ENCODE peak calls at places on chromosomes 13 and 19, in four cellular contexts. U is cardiac muscle cell, G is trophoblast cell, Z is ovary. N is an unnamed sample. For H3K4me1, the result is how much of the 10 kb centered on the place peaks cover.

GRCh38 chr19:11693505-11694499 is 44.9 kb downstream of the ZNF823 start:
- DNase-seq in U (peak), G (peak), Z (no peak), N (no peak)

GRCh38 chr13:98539655-98540054 is 37.3 kb downstream of the STK24 start:
- DNase-seq in U (no peak), G (no peak), Z (no peak), N (no peak)

GRCh38 chr19:43699506-43700367 is 16.1 kb upstream of the IRGC start:
- DNase-seq in U (peak), G (no peak), Z (peak), N (no peak)

GRCh38 chr13:21012211-21012610 is 49.2 kb downstream of the LATS2 start:
- DNase-seq in U (no peak), G (no peak), Z (no peak), N (no peak)

GRCh38 chr13:21637296-21637695 is 33.3 kb upstream of the MICU2 start:
- DNase-seq in U (no peak), G (no peak), Z (no peak), N (no peak)

GRCh38 chr19:6556480-6556879 is 25.7 kb downstream of the TNFSF9 start:
- DNase-seq in U (no peak), G (peak), Z (no peak), N (no peak)

GRCh38 chr19:10927691-10928562 is 512 bp downstream of the YIPF2 start:
- DNase-seq in U (no peak), G (no peak), Z (no peak), N (no peak)

GRCh38 chr13:65090191-65090590 is 2139.9 kb downstream of the PCDH9 start:
- DNase-seq in U (no peak), G (no peak), Z (no peak), N (no peak)

GRCh38 chr19:956747-957451 is 27.2 kb upstream of the WDR18 start:
- DNase-seq in U (peak), G (peak), Z (no peak), N (no peak)

GRCh38 chr13:22915442-22916082 is 265.2 kb upstream of the SGCG start:
- DNase-seq in U (peak), G (peak), Z (peak), N (no peak)

GRCh38 chr13:99179460-99179859 is 21.2 kb upstream of the UBAC2 start:
- DNase-seq in U (no peak), G (no peak), Z (no peak), N (no peak)

GRCh38 chr13:29411493-29411892 is 184.0 kb downstream of the SLC7A1 start:
- DNase-seq in U (no peak), G (no peak), Z (no peak), N (no peak)

DNA sequence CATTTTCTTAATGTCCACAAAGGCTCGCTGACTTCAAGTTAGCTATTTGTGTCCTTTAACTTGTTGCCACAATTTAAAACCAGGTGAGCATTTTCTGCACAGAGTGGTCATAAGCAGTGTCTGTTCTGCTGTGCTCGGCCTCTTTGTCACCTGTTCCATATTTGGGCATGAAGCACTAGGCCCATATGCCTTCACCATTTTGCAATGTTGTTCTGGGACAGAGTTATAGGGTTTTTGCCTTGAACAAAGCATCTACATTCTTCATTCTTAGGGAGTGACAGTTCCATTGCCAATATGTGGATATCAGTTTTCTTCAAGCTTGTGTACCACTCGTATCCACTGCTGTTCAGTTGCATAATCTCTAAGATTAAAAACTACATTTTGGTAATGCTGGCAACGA is 56.1 kb downstream of the LRCH1 start:
- DNase-seq in U (no peak), G (peak), Z (no peak), N (no peak)
- H3K4me1 ChIP-seq in U (under half), G (under half), Z (under half), N (under half)

DNA sequence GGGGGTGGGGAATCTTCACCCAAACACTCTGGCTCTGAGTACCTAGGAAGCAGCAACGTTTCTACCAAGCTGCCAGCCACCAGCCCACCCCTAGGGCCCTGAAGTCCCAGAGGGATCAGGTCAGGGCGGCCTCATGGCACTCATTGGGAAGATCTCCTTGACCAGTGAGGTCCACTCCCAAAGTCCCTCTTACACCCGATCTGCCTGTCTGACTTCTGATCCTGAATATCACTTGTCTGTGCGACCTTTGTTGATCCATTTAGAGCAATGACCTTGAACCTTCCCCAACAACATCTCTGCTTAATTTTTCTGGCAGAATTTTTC is 2.1 kb upstream of the GNA15 start:
- DNase-seq in U (no peak), G (no peak), Z (no peak), N (no peak)
- H3K4me1 ChIP-seq in U (under half), G (under half), Z (under half), N (under half)

DNA sequence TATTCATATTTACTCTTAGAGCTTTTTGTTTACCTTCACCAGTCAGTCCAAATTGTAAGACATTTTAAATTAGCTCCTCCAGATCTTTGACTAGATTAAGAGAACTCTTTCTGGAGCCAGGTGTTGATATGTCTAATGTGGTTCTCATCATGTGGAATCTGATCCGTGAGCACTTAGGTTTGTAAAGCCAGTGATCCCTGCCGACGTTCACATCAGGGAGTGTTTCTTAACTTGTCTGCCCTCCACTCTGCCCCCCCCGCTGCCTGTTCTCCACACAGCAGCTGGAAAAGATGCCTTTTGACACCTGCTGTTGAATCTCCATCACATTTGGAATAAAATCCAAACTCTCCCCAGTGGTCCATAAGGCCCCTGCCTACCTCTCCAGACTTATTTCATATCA is 17.7 kb downstream of the METTL21C start:
- DNase-seq in U (no peak), G (no peak), Z (no peak), N (no peak)
- H3K4me1 ChIP-seq in U (under half), G (under half), Z (under half), N (under half)

GRCh38 chr13:27977476-27978300 is 8.6 kb upstream of the CDX2 start:
- DNase-seq in U (no peak), G (no peak), Z (no peak), N (no peak)

GRCh38 chr13:27979765-27980279 is 8.7 kb downstream of the URAD start:
- DNase-seq in U (no peak), G (no peak), Z (no peak), N (no peak)

GRCh38 chr13:27978301-27978968 is 9.3 kb upstream of the CDX2 start:
- DNase-seq in U (no peak), G (no peak), Z (no peak), N (no peak)

GRCh38 chr13:27980280-27980998 is 8.1 kb downstream of the URAD start:
- DNase-seq in U (no peak), G (no peak), Z (no peak), N (no peak)

DNA sequence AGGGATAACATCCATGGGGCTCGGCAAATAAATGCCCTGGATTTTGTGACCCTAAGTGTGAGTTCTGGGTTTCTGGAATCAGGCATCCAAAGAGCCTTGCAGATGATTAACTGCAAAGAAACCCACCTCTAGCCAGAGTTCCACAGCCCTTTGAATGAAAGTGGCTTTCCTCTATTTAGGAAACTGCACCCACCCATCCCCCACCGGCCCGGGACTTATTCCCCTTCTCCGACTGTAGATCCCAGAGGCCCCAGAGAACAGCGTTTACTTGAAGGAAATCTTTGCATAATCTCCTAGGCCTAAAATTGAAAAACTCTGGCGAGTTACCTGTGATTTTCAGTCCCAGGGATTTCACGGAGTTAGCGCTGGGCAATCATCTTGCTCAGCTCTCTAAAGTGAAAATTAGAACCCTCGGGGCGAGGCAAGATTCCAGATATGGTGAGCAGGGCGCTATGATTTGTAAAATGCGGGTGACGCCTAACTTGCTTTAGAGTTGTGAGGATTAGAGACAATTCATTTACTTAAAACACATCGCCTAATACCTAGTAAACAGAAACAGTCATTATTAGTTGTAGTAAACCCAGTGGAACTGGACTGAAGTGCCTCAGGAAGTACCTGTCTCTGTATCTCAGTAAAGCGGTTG is 9.4 kb downstream of the URAD start:
- DNase-seq in U (no peak), G (no peak), Z (no peak), N (no peak)
- H3K4me1 ChIP-seq in U (under half), G (under half), Z (under half), N (under half)

DNA sequence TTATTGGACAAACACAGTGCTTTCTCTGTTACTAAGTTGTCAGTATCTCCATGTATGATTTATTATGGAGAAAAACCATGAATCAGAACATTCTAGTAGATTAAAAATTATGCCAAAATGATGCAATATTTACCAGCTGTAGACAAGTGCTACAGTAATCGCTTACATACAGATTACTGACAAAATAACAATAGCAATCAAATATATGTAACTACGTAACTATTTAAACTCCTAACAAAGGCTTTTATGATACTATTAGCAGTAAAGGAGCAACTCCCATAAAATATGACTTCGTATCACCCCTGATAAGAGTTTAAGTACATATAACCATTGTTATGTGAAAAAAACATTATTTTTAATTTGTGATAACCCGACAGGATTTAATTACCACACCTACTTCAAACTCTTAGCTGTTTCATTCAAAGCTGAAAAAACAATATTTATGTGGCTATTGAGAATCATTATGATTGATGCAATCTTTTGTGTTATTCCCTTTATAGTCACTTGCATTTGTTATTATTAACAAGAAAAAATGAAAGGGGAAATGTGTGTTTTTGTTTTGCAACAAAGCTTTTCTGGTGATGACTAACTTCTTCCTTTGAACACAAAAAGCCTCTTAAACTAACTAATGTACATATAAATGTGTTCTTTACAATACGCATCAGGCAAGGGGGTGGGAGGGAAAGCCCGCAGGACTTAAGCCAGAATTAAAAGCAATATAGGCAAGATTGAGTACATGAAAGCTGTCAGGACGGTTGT is 147.4 kb downstream of the ABCC4 start:
- DNase-seq in U (no peak), G (no peak), Z (no peak), N (no peak)
- H3K4me1 ChIP-seq in U (under half), G (under half), Z (under half), N (under half)

GRCh38 chr13:77138813-77139212 is 111.9 kb upstream of the FBXL3 start:
- DNase-seq in U (no peak), G (no peak), Z (no peak), N (no peak)

GRCh38 chr13:77139311-77139710 is 112.4 kb upstream of the FBXL3 start:
- DNase-seq in U (no peak), G (no peak), Z (no peak), N (no peak)

DNA sequence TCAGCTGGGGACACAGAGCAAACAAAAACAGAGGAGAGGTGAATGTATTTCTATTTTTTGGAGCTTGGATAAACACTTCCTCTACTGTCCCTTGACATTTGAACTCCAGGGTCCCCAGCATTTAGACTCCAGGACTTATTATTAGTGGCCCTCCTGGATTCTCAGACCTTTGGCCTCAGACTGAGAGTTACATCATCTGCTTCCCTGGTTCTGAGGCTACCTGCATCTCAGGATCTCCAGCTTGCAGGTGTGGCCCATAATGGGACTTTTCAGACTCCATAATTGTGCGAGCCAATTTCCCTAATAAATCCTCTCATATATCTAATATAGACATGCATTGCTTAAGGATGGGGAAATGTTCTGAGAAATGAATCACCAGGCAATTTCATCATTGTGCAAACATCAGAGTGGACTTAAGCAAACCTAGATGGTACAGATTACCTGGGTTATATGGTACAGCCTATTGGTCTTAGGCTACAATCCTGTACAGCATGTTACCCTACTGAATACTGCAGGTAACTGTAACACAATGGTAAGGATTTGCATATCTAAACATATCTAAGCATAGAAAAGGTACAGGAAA is 116.5 kb upstream of the FBXL3 start:
- DNase-seq in U (no peak), G (peak), Z (no peak), N (no peak)
- H3K4me1 ChIP-seq in U (under half), G (under half), Z (under half), N (under half)

GRCh38 chr19:47411101-47411500 is 8.2 kb downstream of the MEIS3 start:
- DNase-seq in U (no peak), G (peak), Z (no peak), N (no peak)
- H3K4me1 ChIP-seq in U (under half), G (under half), Z (under half), N (under half)